ENCODE peak calls at places on chromosomes 7 and 10, in ten cellular contexts. W is stomach, G is A549, D is tibial nerve, E is sigmoid colon, A is ovary, F is transverse colon, Q is GM12878, K is SK-N-SH, X is HepG2. B is an unnamed sample.

GRCh38 chr7:116674508-116675173 is 2.6 kb downstream of the MET start:
- DNase-seq in E (no peak), D (no peak), X (no peak), W (no peak), A (no peak), K (no peak), G (peak; percentile 36), F (no peak), Q (no peak), B (no peak)

GRCh38 chr10:96831200-96831866 is 765 bp upstream of the LCOR start:
- DNase-seq in W (no peak), K (no peak), E (no peak), X (no peak), G (no peak), D (no peak), A (no peak), F (no peak), Q (no peak), B (no peak)

GRCh38 chr10:65571011-65571570 is 1354.7 kb upstream of the LRRTM3 start:
- DNase-seq in K (peak; percentile 4), F (no peak), E (no peak), A (no peak), X (peak; percentile 24), D (no peak), Q (no peak), G (peak; percentile 6), W (no peak), B (no peak)

GRCh38 chr7:130099331-130099730 is 29.0 kb downstream of the KLHDC10 start:
- DNase-seq in W (no peak), K (no peak), Q (no peak), F (no peak), A (no peak), X (no peak), E (no peak), D (no peak), G (no peak), B (no peak)

GRCh38 chr7:151248191-151249033 is at the start of gene SMARCD3:
- DNase-seq in E (peak; percentile 80), F (peak; percentile 54), X (peak; percentile 46), A (peak; percentile 82), W (peak; percentile 84), Q (no peak), G (peak; percentile 51), K (peak; percentile 93), D (no peak), B (no peak)

GRCh38 chr10:132429281-132430230 is 32.6 kb downstream of the PWWP2B start:
- DNase-seq in K (peak; percentile 39), X (no peak), G (no peak), F (peak; percentile 65), Q (no peak), W (peak; percentile 54), D (no peak), E (no peak), A (no peak), B (no peak)

GRCh38 chr10:61786728-61787127 is 114.8 kb upstream of the ARID5B start:
- DNase-seq in K (no peak), D (peak; percentile 7), Q (peak; percentile 50), F (no peak), W (no peak), G (peak; percentile 34), A (no peak), X (no peak), E (no peak), B (no peak)

GRCh38 chr10:54484186-54484585 is 316.8 kb downstream of the PCDH15 start:
- DNase-seq in E (no peak), D (no peak), G (no peak), X (no peak), F (no peak), W (no peak), Q (no peak), A (no peak), K (no peak), B (no peak)

GRCh38 chr7:157524731-157525130 is 187.9 kb downstream of the DNAJB6 start:
- DNase-seq in K (no peak), Q (no peak), D (no peak), G (no peak), X (no peak), A (no peak), F (no peak), E (no peak), W (no peak), B (no peak)

GRCh38 chr7:157527235-157527634 is 190.4 kb downstream of the DNAJB6 start:
- DNase-seq in F (no peak), K (no peak), Q (no peak), E (no peak), A (no peak), G (no peak), W (no peak), D (no peak), X (no peak), B (no peak)

GRCh38 chr7:157525501-157525915 is 188.7 kb downstream of the DNAJB6 start:
- DNase-seq in E (no peak), D (no peak), W (no peak), A (no peak), G (no peak), X (no peak), F (no peak), K (no peak), Q (no peak), B (no peak)

GRCh38 chr7:157527686-157528085 is 190.9 kb downstream of the DNAJB6 start:
- DNase-seq in K (no peak), W (peak; percentile 14), A (peak; percentile 7), D (no peak), E (no peak), G (no peak), X (no peak), Q (no peak), F (no peak), B (peak; percentile 56)

GRCh38 chr7:157526604-157527003 is 189.8 kb downstream of the DNAJB6 start:
- DNase-seq in E (no peak), W (peak; percentile 21), X (no peak), F (no peak), A (peak; percentile 7), Q (no peak), G (no peak), D (no peak), K (no peak), B (no peak)
- TF ChIP-seq EP300 in E (no peak), W (no peak), X (no peak), F (no peak), A (no peak), Q (no peak), G (no peak), D (no peak), K (no peak), B (no peak)

GRCh38 chr10:43809211-43809930 is 160.7 kb upstream of the ZNF32 start:
- DNase-seq in X (no peak), D (peak; percentile 45), G (no peak), W (no peak), F (no peak), Q (no peak), K (no peak), A (no peak), E (no peak), B (no peak)
- TF ChIP-seq EP300 in X (no peak), D (no peak), G (no peak), W (no peak), F (no peak), Q (no peak), K (no peak), A (no peak), E (no peak), B (no peak)

GRCh38 chr7:111014074-111014473 is 76.9 kb upstream of the LRRN3 start:
- DNase-seq in E (no peak), D (no peak), Q (no peak), W (no peak), K (no peak), F (no peak), X (no peak), A (no peak), G (no peak), B (no peak)

GRCh38 chr7:111010833-111011232 is 80.1 kb upstream of the LRRN3 start:
- DNase-seq in D (no peak), X (no peak), E (no peak), F (no peak), W (no peak), Q (no peak), K (no peak), G (no peak), A (no peak), B (no peak)

GRCh38 chr7:111011500-111011899 is 79.4 kb upstream of the LRRN3 start:
- DNase-seq in F (no peak), G (no peak), W (no peak), E (no peak), A (no peak), D (no peak), X (no peak), K (no peak), Q (no peak), B (no peak)

GRCh38 chr7:111012152-111012551 is 78.8 kb upstream of the LRRN3 start:
- DNase-seq in W (no peak), Q (no peak), K (no peak), G (no peak), A (no peak), X (no peak), E (no peak), F (no peak), D (no peak), B (no peak)

DNA sequence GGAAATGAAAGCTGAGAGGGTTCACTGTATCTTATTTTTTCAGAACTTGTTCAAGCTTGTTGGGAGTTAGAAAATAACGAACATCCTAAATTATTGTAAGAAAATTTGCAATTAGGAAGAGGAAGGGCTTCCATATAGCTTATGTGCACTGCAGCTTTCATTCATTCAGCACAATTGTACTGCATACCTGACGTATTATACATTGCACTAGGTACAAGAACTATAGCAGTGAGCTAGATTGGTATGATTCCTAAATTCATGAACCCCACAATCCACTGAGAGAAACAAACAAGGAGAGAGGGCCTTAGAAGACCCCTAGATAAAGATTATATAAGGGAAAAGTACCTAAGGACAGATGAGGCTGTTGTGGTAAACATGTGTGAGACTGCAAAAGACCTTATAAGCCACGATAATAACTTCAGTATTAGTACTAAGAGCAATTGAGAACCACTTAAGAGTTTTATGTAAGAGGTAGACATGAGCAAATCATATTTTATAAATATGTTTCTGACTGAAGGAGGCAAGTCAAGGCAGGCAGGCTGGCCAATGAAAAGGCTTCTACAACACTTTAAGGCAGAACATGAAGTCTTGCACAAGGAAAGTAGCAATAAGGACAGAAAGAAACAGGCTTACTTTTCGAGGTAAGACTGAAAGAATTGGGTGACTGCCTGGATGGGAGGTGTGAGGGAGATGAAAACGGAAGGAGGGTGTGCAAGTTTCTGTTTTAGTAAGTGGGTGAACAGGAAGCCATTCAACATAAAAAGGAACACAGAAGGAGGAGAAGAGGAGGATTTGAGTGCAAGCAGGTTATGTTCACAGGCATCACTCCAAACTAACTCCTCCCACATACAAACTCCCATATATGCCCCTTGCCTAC is 77.9 kb upstream of the LRRN3 start:
- DNase-seq in K (no peak), D (no peak), Q (peak; percentile 63), G (no peak), F (no peak), A (no peak), X (no peak), E (no peak), W (no peak), B (no peak)
- TF ChIP-seq EP300 in K (no peak), D (no peak), Q (no peak), G (no peak), F (no peak), A (no peak), X (no peak), E (no peak), W (no peak), B (no peak)

DNA sequence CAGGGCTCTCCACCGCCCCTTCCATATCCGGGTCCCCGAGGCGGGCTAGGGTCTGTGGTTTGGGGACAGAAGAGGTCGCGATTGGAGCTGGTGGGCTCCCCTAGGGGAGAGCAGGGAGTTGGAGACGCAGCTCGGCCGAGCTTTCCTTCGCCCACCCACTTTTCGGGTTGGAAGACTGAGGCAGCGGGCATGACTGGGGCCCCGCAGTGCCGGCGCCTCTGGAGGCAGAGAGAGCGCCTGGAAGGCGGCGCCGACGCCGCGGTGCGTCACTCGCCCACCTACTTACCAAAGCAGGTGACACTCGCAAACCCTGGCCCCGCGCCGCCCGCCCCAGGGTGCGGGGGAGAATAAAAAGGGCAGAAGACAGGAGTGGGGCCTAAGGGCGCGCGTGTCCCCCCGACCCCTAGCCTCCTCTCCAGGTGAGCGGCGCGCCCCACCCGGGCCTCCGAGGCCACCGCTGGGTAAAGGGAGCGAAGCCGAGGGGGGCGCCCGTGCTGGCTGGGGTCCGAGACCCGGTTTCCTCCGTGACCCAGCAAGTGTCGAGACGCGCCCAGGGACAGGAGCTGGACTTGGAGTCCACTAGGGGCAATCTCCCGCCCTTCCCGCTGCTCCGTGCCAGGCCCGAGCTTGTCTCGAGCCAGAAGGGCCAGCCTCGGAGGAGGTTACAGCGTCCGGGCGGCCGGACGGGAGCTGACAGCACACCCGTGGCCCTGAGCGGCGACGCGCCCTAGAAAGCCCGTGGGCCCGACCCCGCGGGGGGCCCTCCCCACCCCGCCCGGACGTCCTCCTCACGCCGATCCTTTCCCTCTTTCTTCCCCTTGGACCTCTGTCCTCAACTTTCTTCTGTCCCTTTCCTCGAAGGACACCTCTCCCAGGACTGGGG is 34.4 kb upstream of the GRID1 start:
- DNase-seq in F (peak; percentile 59), X (peak; percentile 27), E (peak; percentile 81), W (peak; percentile 67), Q (no peak), G (peak; percentile 68), K (peak; percentile 81), A (peak; percentile 45), D (no peak), B (no peak)
- TF ChIP-seq EP300 in F (no peak), X (no peak), E (no peak), W (no peak), Q (no peak), G (no peak), K (no peak), A (no peak), D (no peak), B (no peak)